ENCODE peak calls at places on chromosomes 2 and 18, in six cellular contexts. X, N, C, L, W and Q are unnamed samples.

GRCh38 chr2:73091696-73092095 is 20.2 kb upstream of the SFXN5 start:
- DNase-seq in C (no peak), X (no peak), W (no peak), N (no peak), L (no peak), Q (no peak)

GRCh38 chr2:234026111-234026510 is 24.4 kb upstream of the SPP2 start:
- DNase-seq in C (no peak), X (no peak), L (no peak), W (peak), N (no peak), Q (no peak)

GRCh38 chr2:120682654-120683053 is 53.0 kb upstream of the GLI2 start:
- DNase-seq in X (no peak), L (no peak), C (no peak), W (no peak), N (no peak), Q (no peak)

GRCh38 chr2:127092306-127092705 is 14.6 kb downstream of the BIN1 start:
- DNase-seq in W (no peak), N (no peak), L (no peak), C (peak), X (no peak), Q (no peak)

GRCh38 chr2:233791151-233791882 is 13.2 kb downstream of the MROH2A start:
- DNase-seq in N (no peak), W (no peak), X (no peak), L (no peak), C (no peak), Q (no peak)

GRCh38 chr18:2654105-2654827 is 1.3 kb upstream of the SMCHD1 start:
- DNase-seq in N (peak), C (no peak), X (no peak), W (peak), L (no peak), Q (no peak)

GRCh38 chr2:72032481-72033041 is 115.1 kb downstream of the CYP26B1 start:
- DNase-seq in L (no peak), C (no peak), N (no peak), X (no peak), W (no peak), Q (no peak)

GRCh38 chr2:182134201-182134600 is 148.5 kb downstream of the PPP1R1C start:
- DNase-seq in L (no peak), C (no peak), N (no peak), X (no peak), W (no peak), Q (no peak)

GRCh38 chr2:2222931-2223330 is 108.1 kb downstream of the MYT1L start:
- DNase-seq in L (no peak), X (no peak), W (peak), N (peak), C (no peak), Q (no peak)